ENCODE peak calls at places on chromosomes 2 and 18, in four cellular contexts. N, L, X and S are unnamed samples.

GRCh38 chr18:56741685-56742084 is 90.5 kb downstream of the WDR7 start:
- DNase-seq in N (no peak), L (no peak), X (no peak), S (no peak)

GRCh38 chr2:12718662-12719399 is 2.1 kb downstream of the TRIB2 start:
- DNase-seq in N (no peak), L (no peak), X (peak; percentile 25), S (no peak)

GRCh38 chr2:42089340-42089925 is 41.6 kb downstream of the PKDCC start:
- DNase-seq in N (no peak), L (peak; percentile 49), X (peak; percentile 87), S (peak; percentile 89)

GRCh38 chr2:239118675-239119211 is 270.9 kb downstream of the TWIST2 start:
- DNase-seq in N (no peak), L (no peak), X (no peak), S (no peak)

GRCh38 chr18:36187826-36188721 is 777 bp downstream of the MOCOS start:
- DNase-seq in N (no peak), L (peak; percentile 52), X (peak; percentile 51), S (peak; percentile 50)

GRCh38 chr2:120308038-120308910 is 37.7 kb upstream of the INHBB start:
- DNase-seq in N (peak; percentile 35), L (no peak), X (peak; percentile 31), S (no peak)

GRCh38 chr2:179771791-179772190 is 89.6 kb downstream of the ZNF385B start:
- DNase-seq in N (no peak), L (no peak), X (no peak), S (no peak)

GRCh38 chr2:122136071-122136470 is 380.6 kb downstream of the TSN start:
- DNase-seq in N (no peak), L (peak; percentile 56), X (peak; percentile 42), S (peak; percentile 42)

GRCh38 chr18:74906189-74906588 is 302.8 kb downstream of the PTGR3 start:
- DNase-seq in N (no peak), L (no peak), X (no peak), S (no peak)

GRCh38 chr2:85390941-85391669 is 19.1 kb downstream of the CAPG start:
- DNase-seq in N (no peak), L (peak; percentile 59), X (peak; percentile 85), S (peak; percentile 94)

GRCh38 chr18:21163647-21164625 is 52.3 kb upstream of the ROCK1 start:
- DNase-seq in N (no peak), L (no peak), X (no peak), S (no peak)

GRCh38 chr2:37196320-37197195 is at the start of gene CEBPZOS:
- DNase-seq in N (peak; percentile 71), L (peak; percentile 80), X (peak; percentile 95), S (peak; percentile 83)

GRCh38 chr2:75221872-75222271 is 22.6 kb upstream of the TACR1 start:
- DNase-seq in N (no peak), L (no peak), X (no peak), S (no peak)

GRCh38 chr2:12719400-12720104 is 2.8 kb downstream of the TRIB2 start:
- DNase-seq in N (no peak), L (no peak), X (no peak), S (no peak)

GRCh38 chr2:48530033-48530804 is at the start of gene STON1:
- DNase-seq in N (no peak), L (no peak), X (peak; percentile 80), S (peak; percentile 36)

GRCh38 chr2:236352761-236353593 is 88.8 kb upstream of the ASB18 start:
- DNase-seq in N (no peak), L (no peak), X (peak; percentile 16), S (no peak)

GRCh38 chr2:68258854-68259253 is 6.5 kb upstream of the PPP3R1 start:
- DNase-seq in N (no peak), L (no peak), X (no peak), S (no peak)

GRCh38 chr2:7994397-7994951 is 687.4 kb upstream of the ID2 start:
- DNase-seq in N (no peak), L (no peak), X (no peak), S (no peak)

GRCh38 chr2:236510049-236510448 is 59.6 kb upstream of the ACKR3 start:
- DNase-seq in N (no peak), L (no peak), X (no peak), S (no peak)

GRCh38 chr2:101729521-101730190 is 32.1 kb downstream of the MAP4K4 start:
- DNase-seq in N (no peak), L (no peak), X (no peak), S (no peak)

GRCh38 chr2:147610491-147611050 is 234.3 kb upstream of the ACVR2A start:
- DNase-seq in N (no peak), L (no peak), X (no peak), S (no peak)

GRCh38 chr2:63399171-63399570 is 189.1 kb downstream of the WDPCP start:
- DNase-seq in N (no peak), L (no peak), X (no peak), S (no peak)

GRCh38 chr2:140998577-140998976 is 1132.2 kb downstream of the LRP1B start:
- DNase-seq in N (no peak), L (no peak), X (no peak), S (no peak)

GRCh38 chr2:43832457-43832856 is 6.2 kb downstream of the ABCG5 start:
- DNase-seq in N (no peak), L (no peak), X (no peak), S (no peak)

GRCh38 chr2:216519154-216519762 is 20.6 kb downstream of the RPL37A start:
- DNase-seq in N (no peak), L (peak; percentile 82), X (peak; percentile 50), S (peak; percentile 59)

GRCh38 chr18:39627936-39628335 is 2062.3 kb upstream of the CELF4 start:
- DNase-seq in N (no peak), L (no peak), X (no peak), S (no peak)

GRCh38 chr2:236673126-236673822 is 103.6 kb downstream of the ACKR3 start:
- DNase-seq in N (no peak), L (no peak), X (no peak), S (no peak)

GRCh38 chr2:168029071-168029470 is 218.3 kb downstream of the STK39 start:
- DNase-seq in N (no peak), L (no peak), X (no peak), S (no peak)

GRCh38 chr2:96404446-96405373 is 69.1 kb downstream of the NCAPH start:
- DNase-seq in N (no peak), L (no peak), X (no peak), S (no peak)

GRCh38 chr2:195307751-195308150 is 349.3 kb upstream of the SLC39A10 start:
- DNase-seq in N (no peak), L (no peak), X (no peak), S (peak; percentile 36)

GRCh38 chr2:109135572-109136185 is 6.7 kb downstream of the SH3RF3 start:
- DNase-seq in N (no peak), L (no peak), X (no peak), S (no peak)
- TF ChIP-seq CREM in N (no peak), L (no peak), X (no peak), S (no peak)

DNA sequence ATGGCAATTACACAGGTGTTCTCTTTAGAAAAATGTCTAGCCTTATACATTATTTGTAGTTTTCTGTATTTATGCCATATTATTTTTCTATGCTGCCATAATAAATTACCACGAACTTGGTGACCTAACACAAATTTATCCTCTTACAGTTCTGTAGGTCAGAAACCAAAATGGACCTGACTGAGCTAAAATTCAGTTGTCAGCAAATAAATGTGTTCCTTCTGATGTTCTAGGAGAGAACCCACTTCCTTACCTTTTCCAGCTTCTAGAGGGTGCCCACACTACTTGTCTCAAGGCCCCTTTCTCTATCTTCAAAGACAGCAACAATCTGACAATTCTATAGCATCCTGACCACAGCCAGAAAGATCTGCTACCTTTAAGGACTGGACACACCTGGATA is 153.5 kb downstream of the NBAS start:
- DNase-seq in N (no peak), L (no peak), X (no peak), S (no peak)
- TF ChIP-seq CREM in N (no peak), L (no peak), X (no peak), S (no peak)

GRCh38 chr2:104448661-104449410 is 405.1 kb upstream of the POU3F3 start:
- DNase-seq in N (no peak), L (no peak), X (no peak), S (no peak)

GRCh38 chr2:104452558-104452957 is 401.4 kb upstream of the POU3F3 start:
- DNase-seq in N (no peak), L (no peak), X (no peak), S (no peak)

GRCh38 chr2:104444840-104445239 is 409.1 kb upstream of the POU3F3 start:
- DNase-seq in N (no peak), L (no peak), X (no peak), S (no peak)

GRCh38 chr2:104444392-104444791 is 409.5 kb upstream of the POU3F3 start:
- DNase-seq in N (no peak), L (no peak), X (no peak), S (no peak)

GRCh38 chr2:104447831-104448434 is 406.0 kb upstream of the POU3F3 start:
- DNase-seq in N (no peak), L (no peak), X (no peak), S (no peak)
- TF ChIP-seq CREM in N (no peak), L (no peak), X (no peak), S (no peak)

GRCh38 chr18:58965291-58965929 is 100.7 kb downstream of the ZNF532 start:
- DNase-seq in N (no peak), L (no peak), X (no peak), S (no peak)
- TF ChIP-seq CREM in N (no peak), L (no peak), X (no peak), S (no peak)

DNA sequence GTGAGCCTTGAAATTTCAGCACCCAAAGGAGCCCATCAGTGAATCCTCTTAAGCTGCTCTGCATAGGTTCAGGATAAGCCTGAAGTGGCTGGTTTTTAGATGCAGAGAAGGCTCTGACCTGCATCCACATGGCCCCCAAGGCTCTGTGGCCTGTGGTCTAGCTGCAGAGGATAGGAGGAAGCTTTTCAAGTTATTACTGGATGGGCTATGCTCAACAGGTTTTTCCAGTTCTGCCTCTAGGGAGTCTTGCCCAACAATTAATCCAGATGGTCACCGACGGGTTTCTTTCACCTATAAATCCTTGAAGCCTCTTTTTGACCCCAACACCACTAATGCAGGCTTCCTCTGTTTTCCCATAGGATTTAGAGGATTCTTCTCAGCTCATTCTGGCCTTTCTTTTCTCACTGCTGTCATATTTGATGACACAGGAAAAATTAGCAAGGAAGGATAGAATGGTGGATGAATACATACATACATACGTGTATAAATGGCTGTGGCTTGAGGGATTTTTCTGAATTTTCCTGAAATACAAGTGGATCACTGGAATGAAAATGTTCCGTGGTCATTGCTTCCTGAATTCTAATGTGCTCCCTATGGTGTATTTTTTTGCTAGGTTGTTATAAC is 52.2 kb upstream of the BCL2L11 start:
- DNase-seq in N (no peak), L (no peak), X (no peak), S (no peak)
- TF ChIP-seq CREM in N (no peak), L (no peak), X (no peak), S (no peak)

DNA sequence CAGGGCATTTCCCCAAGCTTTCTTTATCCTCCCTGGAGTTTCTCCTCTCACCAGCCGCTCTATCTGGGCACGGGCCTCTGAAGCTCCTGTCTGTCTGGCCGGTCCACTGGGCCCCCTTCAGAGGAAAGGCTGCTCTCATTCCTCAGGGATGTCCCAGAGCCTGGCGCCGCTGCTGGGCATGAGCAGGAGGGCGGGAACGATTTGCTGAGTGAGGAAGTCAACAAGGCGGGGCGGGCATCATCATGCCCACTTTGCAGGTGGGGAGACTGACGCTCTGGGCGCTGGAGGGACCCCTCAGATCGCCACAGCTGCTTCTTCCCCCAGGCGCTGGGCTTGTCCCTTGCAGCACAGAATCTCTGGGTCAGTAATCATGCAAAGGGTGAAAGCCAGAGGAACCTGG is 158.0 kb downstream of the CYRIA start:
- DNase-seq in N (no peak), L (no peak), X (no peak), S (peak; percentile 19)
- TF ChIP-seq CREM in N (no peak), L (no peak), X (no peak), S (no peak)

GRCh38 chr2:5367321-5367720 is 324.9 kb upstream of the SOX11 start:
- DNase-seq in N (no peak), L (no peak), X (no peak), S (no peak)
- TF ChIP-seq CREM in N (no peak), L (no peak), X (no peak), S (no peak)